ENCODE peak calls at places on chromosomes 5 and 9, in eight cellular contexts. X is activated effector memory CD4-positive, alpha-beta T cell treated with Interleukin-2 at 50 U/mL for 16 hours; Z is ACHN; T is lung microvascular endothelial cell; S is retina; Y is M059J; U is T-cell; P is endothelial cell. J is an unnamed sample.

GRCh38 chr9:40907657-40908624 is 220.5 kb downstream of the FOXD4L6 start:
- DNase-seq in T (no peak), P (no peak), Z (no peak), U (no peak), X (no peak), S (no peak), Y (no peak), J (no peak)

GRCh38 chr9:125260564-125260963 is 1.1 kb upstream of the GAPVD1 start:
- DNase-seq in U (no peak), X (no peak), P (no peak), S (peak; percentile 3), Z (peak; percentile 34), T (no peak), Y (no peak), J (no peak)

GRCh38 chr9:120441446-120442279 is 138.3 kb downstream of the CDK5RAP2 start:
- DNase-seq in Z (no peak), X (no peak), S (no peak), T (peak; percentile 8), P (no peak), U (no peak), Y (no peak), J (no peak)

GRCh38 chr5:120086081-120086480 is 378.0 kb upstream of the PRR16 start:
- DNase-seq in Z (no peak), S (no peak), U (no peak), P (no peak), T (no peak), Y (no peak), X (no peak), J (no peak)

GRCh38 chr5:68071731-68072130 is 143.8 kb upstream of the PIK3R1 start:
- DNase-seq in Y (peak; percentile 39), U (no peak), X (no peak), Z (no peak), P (no peak), T (no peak), S (no peak), J (no peak)

GRCh38 chr5:173963867-173964429 is 25.0 kb upstream of the C5orf47 start:
- DNase-seq in Z (no peak), U (no peak), T (no peak), Y (peak; percentile 50), X (no peak), S (no peak), P (no peak), J (no peak)

GRCh38 chr9:36980148-36980974 is 53.7 kb downstream of the PAX5 start:
- DNase-seq in Y (peak; percentile 57), X (no peak), P (no peak), S (peak; percentile 38), Z (no peak), U (no peak), T (no peak), J (no peak)

GRCh38 chr5:134738963-134739661 is 764 bp downstream of the CAMLG start:
- DNase-seq in P (peak; percentile 10), U (peak; percentile 4), Y (peak; percentile 64), Z (peak; percentile 50), S (no peak), T (peak; percentile 60), X (peak; percentile 6), J (peak; percentile 12)

GRCh38 chr9:135159801-135160200 is 72.3 kb downstream of the OLFM1 start:
- DNase-seq in U (no peak), T (no peak), S (no peak), Z (no peak), X (no peak), P (no peak), Y (no peak), J (no peak)

GRCh38 chr5:137145726-137146125 is 353.4 kb downstream of the SPOCK1 start:
- DNase-seq in P (no peak), T (no peak), S (no peak), U (no peak), Y (peak; percentile 50), Z (no peak), X (no peak), J (no peak)

GRCh38 chr5:16065810-16066209 is 113.8 kb downstream of the MARCHF11 start:
- DNase-seq in U (no peak), T (no peak), Y (peak; percentile 78), S (no peak), X (no peak), P (no peak), Z (no peak), J (no peak)

GRCh38 chr5:178471666-178472065 is 118.5 kb downstream of the COL23A1 start:
- DNase-seq in T (no peak), U (no peak), X (no peak), Z (no peak), Y (no peak), S (no peak), P (no peak), J (no peak)

GRCh38 chr9:88011005-88011766 is 36.9 kb upstream of the CDK20 start:
- DNase-seq in U (no peak), S (no peak), T (no peak), X (no peak), P (no peak), Y (peak; percentile 54), Z (peak; percentile 24), J (no peak)

GRCh38 chr9:121059998-121060636 is 10.0 kb upstream of the C5 start:
- DNase-seq in T (peak; percentile 77), U (no peak), Z (peak; percentile 57), X (no peak), P (peak; percentile 51), S (peak; percentile 57), Y (peak; percentile 64), J (peak; percentile 45)

GRCh38 chr5:95959964-95960801 is 1.5 kb downstream of the ELL2 start:
- DNase-seq in Z (peak; percentile 32), T (peak; percentile 50), X (no peak), S (peak; percentile 70), Y (peak; percentile 33), P (peak; percentile 28), U (peak; percentile 2), J (no peak)

GRCh38 chr9:17578911-17579793 is at the start of gene SH3GL2:
- DNase-seq in T (peak; percentile 15), X (no peak), U (no peak), Y (peak; percentile 58), Z (peak; percentile 40), P (peak; percentile 45), S (peak; percentile 87), J (no peak)

GRCh38 chr5:56876325-56876724 is 33.1 kb upstream of the SETD9 start:
- DNase-seq in X (no peak), P (no peak), S (no peak), Z (no peak), U (no peak), T (no peak), Y (peak; percentile 69), J (no peak)

GRCh38 chr5:38497946-38498345 is 58.5 kb downstream of the LIFR start:
- DNase-seq in S (no peak), Z (peak; percentile 10), Y (peak; percentile 42), T (peak; percentile 3), P (no peak), U (no peak), X (no peak), J (no peak)

GRCh38 chr5:102743900-102744299 is 11.2 kb upstream of the PAM start:
- DNase-seq in S (no peak), Z (no peak), P (no peak), X (no peak), Y (no peak), T (no peak), U (no peak), J (no peak)

GRCh38 chr9:106670418-106670817 is 192.5 kb upstream of the ZNF462 start:
- DNase-seq in S (no peak), X (no peak), U (no peak), T (no peak), P (no peak), Y (no peak), Z (no peak), J (no peak)

GRCh38 chr9:87422999-87423398 is 74.7 kb upstream of the DAPK1 start:
- DNase-seq in S (no peak), T (peak; percentile 10), X (no peak), Z (no peak), U (no peak), Y (peak; percentile 40), P (no peak), J (no peak)

GRCh38 chr9:89380437-89381307 is 62.4 kb downstream of the SECISBP2 start:
- DNase-seq in X (no peak), S (no peak), T (no peak), U (no peak), Z (no peak), P (no peak), Y (no peak), J (no peak)

GRCh38 chr5:112339761-112340160 is 79.3 kb downstream of the EPB41L4A start:
- DNase-seq in P (no peak), T (no peak), S (no peak), Z (peak; percentile 28), U (no peak), X (no peak), Y (no peak), J (no peak)

GRCh38 chr9:35757527-35758275 is 3.6 kb upstream of the MSMP start:
- DNase-seq in Z (peak; percentile 71), S (no peak), X (no peak), T (peak; percentile 68), Y (peak; percentile 60), P (no peak), U (no peak), J (peak; percentile 51)

GRCh38 chr5:72760259-72760658 is 56.2 kb upstream of the TNPO1 start:
- DNase-seq in P (no peak), Y (peak; percentile 62), Z (peak; percentile 0), X (no peak), S (no peak), U (no peak), T (peak; percentile 37), J (no peak)

GRCh38 chr5:160165137-160166068 is 46.2 kb upstream of the PWWP2A start:
- DNase-seq in X (no peak), U (no peak), S (peak; percentile 91), Z (peak; percentile 98), T (peak; percentile 93), Y (peak; percentile 99), P (no peak), J (no peak)

GRCh38 chr5:10842823-10843222 is 81.8 kb upstream of the DAP start:
- DNase-seq in U (no peak), P (no peak), X (no peak), T (no peak), S (no peak), Z (no peak), Y (no peak), J (no peak)

J was measured in KG1.